ENCODE peak calls at places on chromosome 2, in five cellular contexts. M, Y, L, D and Z are unnamed samples. For H3K79me2, the result is how much of the 10 kb centered on the place peaks cover.

GRCh38 chr2:1965726-1966125 is 221.4 kb upstream of the PXDN start:
- DNase-seq in M (no peak), Y (no peak), L (no peak), D (no peak), Z (no peak)

GRCh38 chr2:43175187-43175490 is 51.3 kb downstream of the ZFP36L2 start:
- DNase-seq in M (no peak), Y (peak), L (peak), D (no peak), Z (peak)

GRCh38 chr2:216855614-216856013 is 4.2 kb downstream of the TNP1 start:
- DNase-seq in M (no peak), Y (no peak), L (no peak), D (no peak), Z (no peak)

GRCh38 chr2:23918837-23919489 is 8.0 kb downstream of the ATAD2B start:
- DNase-seq in M (no peak), Y (no peak), L (no peak), D (no peak), Z (no peak)

GRCh38 chr2:164910091-164910899 is 45.0 kb downstream of the SLC38A11 start:
- DNase-seq in M (no peak), Y (peak), L (peak), D (peak), Z (no peak)

GRCh38 chr2:95262896-95263542 is 11.2 kb upstream of the PROM2 start:
- DNase-seq in M (no peak), Y (no peak), L (no peak), D (no peak), Z (no peak)

GRCh38 chr2:230643576-230644291 is 68.9 kb upstream of the CAB39 start:
- DNase-seq in M (peak), Y (no peak), L (no peak), D (no peak), Z (no peak)

GRCh38 chr2:202387608-202388342 is 11.6 kb downstream of the BMPR2 start:
- DNase-seq in M (peak), Y (no peak), L (no peak), D (no peak), Z (no peak)

GRCh38 chr2:1891147-1891546 is 146.8 kb upstream of the PXDN start:
- DNase-seq in M (no peak), Y (no peak), L (no peak), D (no peak), Z (no peak)

GRCh38 chr2:122011493-122012270 is 256.2 kb downstream of the TSN start:
- DNase-seq in M (no peak), Y (peak), L (no peak), D (no peak), Z (no peak)

GRCh38 chr2:50344509-50345106 is 687.3 kb downstream of the NRXN1 start:
- DNase-seq in M (no peak), Y (no peak), L (peak), D (no peak), Z (peak)

GRCh38 chr2:33579226-33579625 is 19.9 kb downstream of the FAM98A start:
- DNase-seq in M (no peak), Y (no peak), L (no peak), D (no peak), Z (no peak)

GRCh38 chr2:109143214-109144187 is 14.5 kb downstream of the SH3RF3 start:
- DNase-seq in M (no peak), Y (no peak), L (no peak), D (no peak), Z (no peak)

GRCh38 chr2:2726163-2726562 is 395.1 kb upstream of the MYT1L start:
- DNase-seq in M (no peak), Y (no peak), L (no peak), D (no peak), Z (no peak)

GRCh38 chr2:63614983-63615945 is 26.5 kb downstream of the MDH1 start:
- DNase-seq in M (no peak), Y (peak), L (peak), D (peak), Z (peak)

GRCh38 chr2:164061129-164061746 is 325.4 kb upstream of the FIGN start:
- DNase-seq in M (peak), Y (no peak), L (peak), D (peak), Z (peak)

GRCh38 chr2:148674063-148675020 is 29.8 kb downstream of the EPC2 start:
- DNase-seq in M (peak), Y (no peak), L (peak), D (peak), Z (peak)

GRCh38 chr2:17086990-17087389 is 421.4 kb upstream of the CYRIA start:
- DNase-seq in M (no peak), Y (no peak), L (no peak), D (no peak), Z (no peak)

GRCh38 chr2:38254796-38255195 is 122.3 kb downstream of the ATL2 start:
- DNase-seq in M (no peak), Y (no peak), L (no peak), D (no peak), Z (no peak)

GRCh38 chr2:240182966-240183365 is 42.5 kb upstream of the OTOS start:
- DNase-seq in M (no peak), Y (no peak), L (no peak), D (no peak), Z (no peak)

GRCh38 chr2:72289736-72290135 is 142.1 kb upstream of the CYP26B1 start:
- DNase-seq in M (no peak), Y (no peak), L (no peak), D (peak), Z (no peak)

GRCh38 chr2:1233280-1233679 is 180.0 kb upstream of the TPO start:
- DNase-seq in M (no peak), Y (no peak), L (no peak), D (no peak), Z (no peak)

GRCh38 chr2:210086292-210086691 is 83.9 kb downstream of the RPE start:
- DNase-seq in M (no peak), Y (peak), L (no peak), D (peak), Z (no peak)

GRCh38 chr2:65142515-65142914 is 12.6 kb upstream of the RAB1A start:
- DNase-seq in M (no peak), Y (no peak), L (no peak), D (peak), Z (no peak)

GRCh38 chr2:121019073-121019472 is 265.9 kb downstream of the TFCP2L1 start:
- DNase-seq in M (no peak), Y (no peak), L (peak), D (no peak), Z (peak)

GRCh38 chr2:163756588-163756987 is 20.8 kb upstream of the FIGN start:
- DNase-seq in M (no peak), Y (no peak), L (no peak), D (no peak), Z (no peak)

GRCh38 chr2:172086349-172087190 is 1.3 kb downstream of the DLX1 start:
- DNase-seq in M (no peak), Y (no peak), L (peak), D (peak), Z (peak)
- TF ChIP-seq EZH2 in M (no peak), Y (peak), L (peak), D (no peak), Z (no peak)

GRCh38 chr2:238853218-238853617 is 5.3 kb downstream of the TWIST2 start:
- DNase-seq in M (no peak), Y (no peak), L (no peak), D (no peak), Z (no peak)
- H3K79me2 ChIP-seq in M (under half), Y (half or more), L (under half), D (under half), Z (under half)

GRCh38 chr2:46091004-46091403 is 206.2 kb upstream of the EPAS1 start:
- DNase-seq in M (no peak), Y (no peak), L (peak), D (peak), Z (peak)
- TF ChIP-seq CTCF in M (peak), Y (no peak), L (peak), D (peak), Z (peak)

GRCh38 chr2:44943693-44944101 is 2.2 kb downstream of the SIX3 start:
- DNase-seq in M (no peak), Y (no peak), L (peak), D (no peak), Z (peak)

GRCh38 chr2:44944102-44944951 is 2.8 kb downstream of the SIX3 start:
- DNase-seq in M (no peak), Y (no peak), L (peak), D (no peak), Z (peak)

GRCh38 chr2:44946681-44947360 is 5.3 kb downstream of the SIX3 start:
- DNase-seq in M (no peak), Y (no peak), L (no peak), D (no peak), Z (no peak)

GRCh38 chr2:44945676-44946427 is 4.3 kb downstream of the SIX3 start:
- DNase-seq in M (no peak), Y (no peak), L (peak), D (no peak), Z (no peak)

DNA sequence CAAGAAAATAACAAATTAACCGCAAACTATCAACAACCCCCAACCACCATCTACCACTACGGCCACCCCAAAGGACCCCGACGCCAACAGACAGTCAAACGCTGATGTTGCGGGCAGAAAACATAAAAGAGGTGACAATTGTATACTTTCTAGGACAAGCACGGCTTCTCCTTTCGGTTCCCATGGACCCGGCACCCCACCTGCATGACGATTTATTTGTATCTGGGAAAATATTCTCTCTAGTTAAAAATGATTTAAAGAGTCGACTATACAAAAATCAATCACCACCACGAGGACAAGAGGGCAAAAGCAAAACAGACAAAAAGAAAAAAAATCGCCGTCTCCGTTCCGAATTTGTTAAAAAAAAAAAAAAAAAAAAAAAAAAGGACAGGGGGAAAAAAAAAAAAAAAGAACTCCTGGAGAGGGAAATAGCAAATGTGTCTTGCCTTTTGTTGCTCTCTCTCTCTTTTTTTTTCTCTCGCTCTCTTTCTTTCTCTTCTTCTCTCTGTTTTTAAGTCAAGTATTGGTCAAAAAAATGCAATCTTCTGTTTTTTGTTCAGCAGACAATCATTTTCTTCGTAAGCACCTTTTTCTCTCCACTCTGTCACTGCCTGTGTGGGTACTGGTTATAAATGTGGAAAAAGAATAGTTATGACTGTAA is 3.6 kb downstream of the SIX3 start:
- DNase-seq in M (no peak), Y (no peak), L (no peak), D (no peak), Z (no peak)
- TF ChIP-seq EZH2 in M (no peak), Y (no peak), L (peak), D (no peak), Z (no peak)

DNA sequence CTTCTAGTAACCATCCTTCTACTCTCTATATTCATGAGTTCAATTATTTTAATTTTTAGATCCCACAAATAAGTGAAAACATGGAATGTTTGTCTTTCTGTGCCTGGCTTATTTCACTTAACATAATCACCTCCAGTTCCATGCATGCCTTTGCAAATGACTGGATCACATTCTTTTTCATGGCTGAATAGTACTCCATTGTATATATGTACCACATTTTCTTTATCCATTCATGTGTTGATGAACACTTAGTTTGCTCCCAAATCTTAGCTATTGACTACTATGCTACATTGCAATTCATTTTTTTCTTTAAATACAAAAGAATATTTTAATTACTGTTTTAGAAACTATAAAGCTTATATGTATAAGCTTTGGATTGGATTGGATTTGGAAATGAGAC is 240.4 kb upstream of the LYPD1 start:
- DNase-seq in M (no peak), Y (no peak), L (no peak), D (no peak), Z (no peak)
- H3K79me2 ChIP-seq in M (under half), Y (under half), L (under half), D (under half), Z (under half)

GRCh38 chr2:75041791-75042231 is 83.4 kb downstream of the POLE4 start:
- DNase-seq in M (no peak), Y (no peak), L (no peak), D (no peak), Z (no peak)
- TF ChIP-seq CTCF in M (no peak), Y (no peak), L (no peak), D (no peak), Z (no peak)

DNA sequence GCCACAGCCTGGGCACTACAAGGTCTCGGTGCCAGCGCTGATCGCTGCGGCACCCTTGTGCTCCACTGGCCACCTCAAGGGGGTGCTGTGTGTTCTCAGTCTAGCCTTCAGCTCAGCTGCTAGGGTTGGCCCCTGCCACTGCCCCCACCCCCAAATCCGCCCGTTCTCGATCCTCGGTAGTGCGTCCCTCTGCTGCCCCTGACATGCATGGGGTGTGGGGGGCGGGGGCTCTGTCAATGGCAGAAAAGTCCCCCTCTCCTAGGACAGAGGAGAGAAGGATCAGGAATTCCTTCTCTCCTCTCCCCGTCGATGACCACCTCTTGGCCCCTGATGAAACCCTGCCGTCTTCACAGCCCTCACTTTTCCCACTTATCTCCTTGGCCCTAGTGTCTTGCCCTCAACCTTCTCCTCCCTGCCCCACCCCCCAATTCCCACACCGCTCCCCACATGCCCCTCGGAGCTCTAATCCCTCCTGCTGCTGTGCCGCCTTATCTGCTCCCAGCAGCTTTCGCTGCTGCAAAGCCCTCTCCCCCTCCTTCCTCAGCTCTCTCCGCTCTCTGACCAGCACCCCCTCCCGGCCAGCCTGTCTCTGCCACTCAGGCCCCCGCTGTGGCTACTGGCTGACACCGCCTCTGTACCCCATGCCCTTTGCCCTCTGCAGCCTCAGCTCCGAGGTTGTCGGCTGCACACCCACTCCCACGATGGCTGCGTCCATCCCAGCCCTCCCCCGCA is 4.3 kb upstream of the ASIC4 start:
- DNase-seq in M (peak), Y (no peak), L (peak), D (peak), Z (peak)
- TF ChIP-seq EZH2 in M (no peak), Y (no peak), L (no peak), D (no peak), Z (no peak)

DNA sequence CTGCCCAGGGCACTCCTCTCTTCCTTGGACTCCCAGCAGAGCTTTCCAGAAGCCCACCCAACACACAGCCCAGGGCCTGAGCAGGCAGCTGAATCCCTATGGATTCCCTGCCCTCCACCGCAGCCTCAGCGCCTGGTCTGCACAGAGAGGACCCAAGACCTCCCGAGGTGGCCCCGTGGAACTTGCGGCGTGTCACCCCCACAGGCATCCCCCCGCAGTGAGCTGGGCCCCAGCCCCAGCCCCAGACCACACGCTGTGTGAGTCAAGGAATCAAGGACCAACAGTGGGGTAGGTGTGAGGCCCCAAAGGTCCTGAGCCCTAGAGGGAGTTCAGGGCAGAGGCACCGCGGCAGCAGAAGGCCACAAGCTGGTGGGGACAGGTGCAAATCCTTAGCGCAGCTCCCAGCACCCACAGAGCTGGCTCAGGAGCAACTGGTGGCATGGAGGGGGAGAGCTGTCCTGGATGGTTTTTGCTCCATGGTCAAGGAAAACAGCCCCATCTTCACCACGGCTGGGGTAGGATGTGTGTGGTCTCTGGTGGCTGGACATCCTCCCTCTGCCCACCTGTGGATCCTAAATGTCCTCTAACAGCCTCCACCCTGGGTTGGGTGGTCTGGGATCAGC is 8.5 kb downstream of the HS6ST1 start:
- DNase-seq in M (no peak), Y (no peak), L (no peak), D (no peak), Z (no peak)
- H3K79me2 ChIP-seq in M (under half), Y (half or more), L (half or more), D (half or more), Z (half or more)

GRCh38 chr2:48017136-48017535 is 110.8 kb upstream of the FBXO11 start:
- DNase-seq in M (no peak), Y (no peak), L (no peak), D (no peak), Z (no peak)
- TF ChIP-seq CTCF in M (no peak), Y (no peak), L (no peak), D (no peak), Z (no peak)

DNA sequence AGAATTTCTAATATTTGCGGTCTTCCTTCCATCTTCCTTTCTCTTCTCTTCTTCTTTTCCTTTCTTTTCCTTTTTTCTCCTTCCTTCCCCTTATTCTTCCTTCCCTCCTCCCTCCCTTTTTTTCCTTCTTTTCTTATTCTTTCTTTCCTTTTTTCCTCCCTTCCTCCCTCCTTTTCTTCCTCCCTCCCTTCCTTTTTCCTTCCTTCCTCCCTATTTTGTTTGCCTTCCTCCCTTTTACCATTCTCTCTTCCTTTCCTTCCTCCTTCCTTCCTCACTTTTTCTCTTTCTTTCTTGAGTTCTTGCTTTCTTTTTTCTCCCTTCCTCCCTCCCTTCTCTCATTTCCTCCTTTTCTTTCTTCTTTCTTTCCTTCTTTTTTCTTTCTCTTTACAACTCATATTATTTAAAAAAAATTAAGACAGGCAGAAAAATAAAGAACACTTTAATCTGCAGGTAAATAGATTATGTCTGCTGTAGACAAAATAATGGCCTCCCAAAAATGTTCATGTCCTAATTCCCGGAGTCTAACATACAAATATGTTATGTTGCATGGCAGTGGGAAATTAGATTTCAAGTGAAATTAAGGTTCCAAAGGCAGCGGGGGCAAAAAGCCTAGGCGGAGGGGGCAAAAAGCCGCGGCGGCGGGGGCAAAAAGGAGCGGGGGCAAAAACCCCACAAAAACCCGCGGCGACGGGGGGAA is 152.4 kb downstream of the ANKRD30BL start:
- DNase-seq in M (no peak), Y (no peak), L (no peak), D (no peak), Z (no peak)
- TF ChIP-seq EZH2 in M (no peak), Y (no peak), L (no peak), D (no peak), Z (no peak)